ENCODE peak calls at places on chromosome 2, in eight cellular contexts. P, R, E, S, W, M, Q and B are unnamed samples.

GRCh38 chr2:208548689-208549088 is 142.1 kb downstream of the PTH2R start:
- DNase-seq in W (no peak), E (no peak), S (no peak), R (no peak), M (no peak), Q (no peak), P (no peak), B (no peak)

GRCh38 chr2:237692601-237693079 is 65.3 kb downstream of the LRRFIP1 start:
- DNase-seq in E (no peak), M (no peak), Q (peak; percentile 77), P (no peak), S (no peak), R (peak; percentile 61), W (no peak), B (no peak)

GRCh38 chr2:203002054-203002821 is 12.4 kb upstream of the NBEAL1 start:
- DNase-seq in W (no peak), R (no peak), P (peak; percentile 41), M (no peak), S (no peak), Q (no peak), E (no peak), B (no peak)

GRCh38 chr2:102485151-102485769 is 12.2 kb downstream of the SLC9A4 start:
- DNase-seq in P (no peak), M (no peak), Q (no peak), E (no peak), R (no peak), S (no peak), W (no peak), B (no peak)

GRCh38 chr2:241315879-241316700 is at the start of gene SEPTIN2:
- DNase-seq in R (peak; percentile 73), M (peak; percentile 32), Q (peak; percentile 93), W (peak; percentile 73), P (no peak), E (peak; percentile 36), S (no peak), B (no peak)

GRCh38 chr2:14137643-14138042 is 494.9 kb upstream of the LRATD1 start:
- DNase-seq in M (no peak), Q (no peak), P (no peak), S (no peak), W (no peak), E (no peak), R (no peak), B (no peak)

GRCh38 chr2:225120175-225120574 is 77.9 kb upstream of the DOCK10 start:
- DNase-seq in E (peak; percentile 24), M (no peak), R (no peak), W (no peak), P (no peak), S (no peak), Q (no peak), B (no peak)

GRCh38 chr2:138071720-138072719 is 107.7 kb downstream of the HNMT start:
- DNase-seq in E (peak; percentile 35), P (peak; percentile 97), Q (no peak), R (no peak), M (peak; percentile 13), S (no peak), W (no peak), B (no peak)

GRCh38 chr2:235773188-235773928 is 279.5 kb downstream of the AGAP1 start:
- DNase-seq in S (no peak), M (no peak), E (no peak), R (no peak), Q (no peak), P (no peak), W (no peak), B (no peak)

GRCh38 chr2:190950566-190950991 is 63.4 kb downstream of the STAT1 start:
- DNase-seq in Q (no peak), E (no peak), M (no peak), R (no peak), W (no peak), S (no peak), P (no peak), B (no peak)

GRCh38 chr2:190943706-190944105 is 63.1 kb downstream of the GLS start:
- DNase-seq in M (no peak), S (no peak), R (no peak), W (no peak), E (no peak), Q (no peak), P (no peak), B (no peak)

GRCh38 chr2:190947139-190947538 is 66.5 kb downstream of the GLS start:
- DNase-seq in R (no peak), Q (no peak), M (no peak), E (no peak), S (no peak), W (no peak), P (no peak), B (no peak)

GRCh38 chr2:190948671-190949070 is 65.3 kb downstream of the STAT1 start:
- DNase-seq in S (no peak), W (no peak), R (no peak), P (peak; percentile 50), M (no peak), E (no peak), Q (no peak), B (no peak)

DNA sequence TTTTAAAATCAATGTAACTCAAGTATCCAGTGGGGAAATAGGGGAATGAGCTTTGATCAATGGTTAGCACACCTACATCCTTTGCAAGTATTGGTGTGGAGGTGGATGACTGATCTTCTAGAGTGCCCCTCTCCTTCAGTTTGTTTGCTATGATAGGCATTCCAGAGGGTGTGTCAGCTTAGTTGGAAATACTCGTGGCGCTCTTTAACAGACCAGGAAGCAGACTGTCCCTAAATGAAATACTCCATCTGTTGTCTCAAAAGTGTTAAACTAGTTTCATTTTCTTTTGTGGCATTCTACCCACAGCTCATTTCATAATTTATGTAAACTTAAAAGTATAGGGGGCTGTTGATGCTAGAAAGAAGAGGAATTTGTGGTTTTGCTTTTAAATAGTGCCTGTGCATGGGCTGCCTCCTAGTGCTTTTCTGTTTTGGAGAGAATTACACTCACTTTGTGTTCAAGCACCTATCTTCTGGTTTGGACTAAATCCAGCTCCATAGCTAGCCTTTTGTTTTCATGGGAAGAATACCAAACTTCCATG is 66.2 kb downstream of the STAT1 start:
- DNase-seq in W (no peak), R (no peak), Q (no peak), S (no peak), P (peak; percentile 61), M (no peak), E (peak; percentile 8), B (peak; percentile 14)
- TF ChIP-seq CTCF in W (no peak), R (no peak), Q (peak; percentile 16), S (no peak), P (peak; percentile 28), M (peak; percentile 17), E (peak; percentile 36), B (peak; percentile 22)

GRCh38 chr2:25894135-25894830 is 16.0 kb upstream of the ASXL2 start:
- DNase-seq in R (no peak), Q (peak; percentile 22), P (no peak), W (peak; percentile 54), E (no peak), S (peak; percentile 34), M (no peak), B (no peak)
- TF ChIP-seq CTCF in R (no peak), Q (no peak), P (no peak), W (no peak), E (no peak), S (no peak), M (no peak), B (no peak)

DNA sequence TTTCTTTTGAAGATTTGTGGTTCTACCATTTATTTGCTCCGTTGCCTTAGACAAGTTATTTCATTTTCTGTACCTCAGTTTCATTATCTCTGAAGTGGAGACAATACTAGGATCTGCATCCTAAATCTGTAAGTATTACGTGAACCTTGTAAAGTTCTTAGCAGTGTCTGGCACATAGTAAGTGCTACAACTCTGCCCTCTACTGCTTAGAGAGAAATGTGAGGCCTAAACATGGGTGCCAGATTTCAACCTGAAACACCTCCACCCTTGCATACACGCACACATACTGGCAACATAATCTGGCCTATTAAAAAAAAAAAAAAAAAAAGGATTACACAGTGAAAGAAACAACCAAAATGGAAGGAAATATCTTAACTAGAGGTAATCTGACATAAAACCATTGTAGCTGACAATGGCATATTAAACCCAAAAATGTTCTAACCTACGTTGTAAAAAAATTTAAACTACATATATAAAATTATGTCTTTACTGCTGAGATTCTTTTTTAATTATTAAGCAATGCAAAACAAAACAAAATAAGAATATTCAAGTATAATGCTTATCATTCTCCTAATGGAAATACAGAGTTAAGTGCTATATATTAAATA is 132.6 kb downstream of the MAP2 start:
- DNase-seq in S (no peak), Q (no peak), R (no peak), M (no peak), E (peak; percentile 8), W (no peak), P (peak; percentile 18), B (peak; percentile 15)
- TF ChIP-seq CTCF in S (peak; percentile 68), Q (peak; percentile 52), R (peak; percentile 46), M (peak; percentile 40), E (peak; percentile 71), W (no peak), P (peak; percentile 62), B (peak; percentile 49)

DNA sequence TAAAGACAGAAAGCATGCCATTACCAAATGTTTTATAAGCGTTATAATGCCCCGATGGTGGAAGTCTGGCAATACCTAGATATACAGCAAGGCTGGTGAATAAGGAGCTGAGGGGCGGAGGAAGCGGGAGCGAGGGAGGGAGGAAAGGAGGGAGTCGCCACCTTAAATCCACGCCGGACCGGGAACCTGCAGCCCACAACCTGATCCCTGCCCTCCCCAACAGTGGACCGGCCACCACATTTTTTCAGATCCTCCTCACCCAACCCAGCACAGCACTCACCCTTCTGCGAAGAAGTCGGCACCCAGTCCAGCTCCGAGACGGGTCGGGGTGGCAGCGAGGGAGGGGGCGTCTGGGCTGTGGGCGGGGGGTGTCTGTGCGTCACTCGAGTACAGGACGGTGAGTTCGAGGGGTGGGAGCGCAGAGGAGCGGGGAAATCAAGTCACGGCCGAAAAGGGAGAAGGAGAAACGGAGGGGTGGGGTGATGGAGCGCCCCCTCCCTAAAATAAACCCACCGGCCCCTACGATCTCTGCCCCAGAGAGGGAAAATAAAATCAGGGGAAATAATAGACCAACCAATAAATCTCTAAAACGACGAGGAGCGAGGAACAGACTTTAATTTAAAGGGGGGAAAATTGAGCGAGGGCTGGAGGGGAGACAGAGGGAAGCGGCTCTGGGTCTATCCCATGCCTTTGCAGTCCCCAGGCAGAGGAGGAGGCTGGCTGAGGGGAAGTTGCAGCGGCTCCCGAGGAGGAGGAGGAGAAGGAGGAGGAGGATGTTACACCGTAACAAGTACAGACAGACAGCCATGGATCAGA is 96.5 kb upstream of the SERTAD2 start:
- DNase-seq in R (peak; percentile 63), S (peak; percentile 55), M (peak; percentile 61), W (peak; percentile 70), P (no peak), E (peak; percentile 53), Q (peak; percentile 86), B (no peak)
- TF ChIP-seq CTCF in R (peak; percentile 42), S (no peak), M (peak; percentile 8), W (no peak), P (no peak), E (peak; percentile 36), Q (peak; percentile 30), B (no peak)

DNA sequence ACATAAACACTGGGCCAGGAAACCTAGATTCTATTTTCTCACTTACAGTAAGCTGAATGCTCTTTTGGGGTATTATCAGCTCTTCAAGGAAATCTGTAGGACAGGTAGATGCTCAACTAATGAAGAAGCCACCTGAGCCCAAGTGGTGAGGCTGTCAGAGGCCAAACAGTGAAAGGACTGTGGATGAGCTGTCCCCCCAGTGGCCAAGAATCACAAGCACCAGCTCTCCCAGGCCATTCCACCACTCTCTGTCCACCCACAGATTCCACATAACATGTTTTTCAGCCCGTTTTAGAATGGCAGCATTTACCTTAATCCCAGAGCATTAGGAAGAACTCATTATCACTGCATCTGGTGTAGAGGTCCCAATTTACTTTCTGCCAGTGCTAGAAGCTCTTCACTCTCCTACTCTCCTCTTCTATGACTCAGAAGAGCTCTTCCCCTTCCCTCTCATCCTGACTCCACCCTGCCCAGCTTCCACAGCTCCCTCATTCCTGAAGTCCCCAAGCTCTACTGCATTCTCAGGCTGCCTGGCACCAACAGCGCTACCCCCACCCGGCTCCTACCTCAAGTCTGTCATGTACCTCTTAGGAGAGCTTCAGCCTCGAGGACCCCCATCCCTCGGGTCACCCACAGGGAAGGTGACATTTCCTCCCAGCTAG is 43.8 kb upstream of the GORASP2 start:
- DNase-seq in Q (no peak), P (no peak), S (no peak), E (no peak), M (no peak), W (no peak), R (no peak), B (no peak)
- TF ChIP-seq CTCF in Q (no peak), P (no peak), S (no peak), E (no peak), M (no peak), W (no peak), R (no peak), B (no peak)